ENCODE peak calls at places on chromosomes 7 and 10, in four cellular contexts. A is HepG2, W is GM12878, O is K562. P is an unnamed sample.
A peak's percentile ranks its signal among the peaks of the same experiment; 100 is the strongest.

GRCh38 chr7:100503350-100503735 is 19.6 kb downstream of the NYAP1 start:
- DNase-seq in A (peak; percentile 72), W (no peak), O (no peak), P (no peak)

GRCh38 chr7:30182186-30182585 is 47.4 kb downstream of the MTURN start:
- DNase-seq in A (no peak), W (no peak), O (no peak), P (no peak)

GRCh38 chr10:117509573-117509972 is 33.0 kb upstream of the EMX2 start:
- DNase-seq in A (no peak), W (no peak), O (no peak), P (no peak)

GRCh38 chr7:105306160-105306784 is 82.4 kb downstream of the SRPK2 start:
- DNase-seq in A (no peak), W (no peak), O (no peak), P (no peak)

GRCh38 chr10:103661198-103661950 is 167.9 kb downstream of the NEURL1 start:
- DNase-seq in A (peak; percentile 73), W (no peak), O (no peak), P (peak; percentile 82)

GRCh38 chr10:50991496-50992355 is 82.6 kb upstream of the PRKG1 start:
- DNase-seq in A (no peak), W (no peak), O (no peak), P (peak; percentile 24)

GRCh38 chr10:106577266-106577665 is 587.2 kb downstream of the SORCS1 start:
- DNase-seq in A (no peak), W (no peak), O (no peak), P (peak; percentile 18)

GRCh38 chr7:38273286-38273995 is at the start of gene TARP:
- DNase-seq in A (no peak), W (no peak), O (no peak), P (no peak)

GRCh38 chr10:17779761-17780160 is 27.8 kb downstream of the TMEM236 start:
- DNase-seq in A (no peak), W (no peak), O (no peak), P (no peak)

GRCh38 chr7:97373743-97374142 is 256.2 kb downstream of the SDHAF3 start:
- DNase-seq in A (no peak), W (no peak), O (no peak), P (no peak)

GRCh38 chr10:88065384-88066049 is 202.1 kb downstream of the PTEN start:
- DNase-seq in A (no peak), W (no peak), O (no peak), P (no peak)

GRCh38 chr7:22660732-22661131 is 66.3 kb upstream of the IL6 start:
- DNase-seq in A (peak; percentile 4), W (no peak), O (peak; percentile 63), P (peak; percentile 35)

GRCh38 chr7:6158424-6159096 is 113.9 kb downstream of the CYTH3 start:
- DNase-seq in A (no peak), W (no peak), O (no peak), P (no peak)

GRCh38 chr7:130893441-130893894 is 159.5 kb upstream of the KLF14 start:
- DNase-seq in A (peak; percentile 27), W (no peak), O (no peak), P (no peak)

GRCh38 chr10:5622586-5622985 is 43.8 kb downstream of the ASB13 start:
- DNase-seq in A (no peak), W (no peak), O (no peak), P (no peak)

GRCh38 chr10:24208661-24209420 is at the start of gene KIAA1217:
- DNase-seq in A (peak; percentile 76), W (no peak), O (no peak), P (peak; percentile 35)

GRCh38 chr7:116952640-116953371 is 495 bp upstream of the ST7 start:
- DNase-seq in A (peak; percentile 62), W (no peak), O (peak; percentile 84), P (peak; percentile 46)

GRCh38 chr7:38222481-38223096 is 44.5 kb downstream of the STARD3NL start:
- DNase-seq in A (peak; percentile 51), W (peak; percentile 34), O (peak; percentile 73), P (peak; percentile 47)

GRCh38 chr10:96984512-96985225 is 152.6 kb downstream of the LCOR start:
- DNase-seq in A (no peak), W (no peak), O (no peak), P (no peak)

GRCh38 chr7:129438839-129439640 is 4.8 kb downstream of the STRIP2 start:
- DNase-seq in A (peak; percentile 6), W (no peak), O (peak; percentile 96), P (no peak)

GRCh38 chr7:120259382-120259781 is 13.6 kb upstream of the KCND2 start:
- DNase-seq in A (no peak), W (no peak), O (no peak), P (no peak)

GRCh38 chr10:55183993-55184392 is 383.0 kb upstream of the PCDH15 start:
- DNase-seq in A (no peak), W (no peak), O (no peak), P (no peak)

GRCh38 chr7:46932656-46933424 is 649.1 kb downstream of the TNS3 start:
- DNase-seq in A (no peak), W (no peak), O (no peak), P (no peak)

GRCh38 chr10:77636286-77636966 is 1.2 kb downstream of the KCNMA1 start:
- DNase-seq in A (no peak), W (no peak), O (no peak), P (no peak)

GRCh38 chr10:63137306-63137705 is 4.2 kb downstream of the NRBF2 start:
- DNase-seq in A (peak; percentile 66), W (no peak), O (no peak), P (no peak)

GRCh38 chr7:47154781-47155180 is 427.1 kb downstream of the TNS3 start:
- DNase-seq in A (no peak), W (no peak), O (no peak), P (no peak)

GRCh38 chr7:16801111-16801542 is 3.7 kb downstream of the AGR2 start:
- DNase-seq in A (peak; percentile 27), W (no peak), O (peak; percentile 66), P (peak; percentile 45)

GRCh38 chr10:62853710-62854109 is 37.5 kb upstream of the EGR2 start:
- DNase-seq in A (no peak), W (no peak), O (no peak), P (no peak)

GRCh38 chr7:143210541-143210940 is 11.3 kb upstream of the TAS2R40 start:
- DNase-seq in A (no peak), W (no peak), O (no peak), P (no peak)
- TF ChIP-seq FOXK2 in A (no peak), W (no peak), O (no peak), P (no peak)

GRCh38 chr7:8217200-8218068 is 44.5 kb downstream of the ICA1 start:
- DNase-seq in A (peak; percentile 51), W (peak; percentile 43), O (peak; percentile 74), P (peak; percentile 35)
- TF ChIP-seq FOXK2 in A (no peak), W (no peak), O (peak; percentile 34), P (no peak)

DNA sequence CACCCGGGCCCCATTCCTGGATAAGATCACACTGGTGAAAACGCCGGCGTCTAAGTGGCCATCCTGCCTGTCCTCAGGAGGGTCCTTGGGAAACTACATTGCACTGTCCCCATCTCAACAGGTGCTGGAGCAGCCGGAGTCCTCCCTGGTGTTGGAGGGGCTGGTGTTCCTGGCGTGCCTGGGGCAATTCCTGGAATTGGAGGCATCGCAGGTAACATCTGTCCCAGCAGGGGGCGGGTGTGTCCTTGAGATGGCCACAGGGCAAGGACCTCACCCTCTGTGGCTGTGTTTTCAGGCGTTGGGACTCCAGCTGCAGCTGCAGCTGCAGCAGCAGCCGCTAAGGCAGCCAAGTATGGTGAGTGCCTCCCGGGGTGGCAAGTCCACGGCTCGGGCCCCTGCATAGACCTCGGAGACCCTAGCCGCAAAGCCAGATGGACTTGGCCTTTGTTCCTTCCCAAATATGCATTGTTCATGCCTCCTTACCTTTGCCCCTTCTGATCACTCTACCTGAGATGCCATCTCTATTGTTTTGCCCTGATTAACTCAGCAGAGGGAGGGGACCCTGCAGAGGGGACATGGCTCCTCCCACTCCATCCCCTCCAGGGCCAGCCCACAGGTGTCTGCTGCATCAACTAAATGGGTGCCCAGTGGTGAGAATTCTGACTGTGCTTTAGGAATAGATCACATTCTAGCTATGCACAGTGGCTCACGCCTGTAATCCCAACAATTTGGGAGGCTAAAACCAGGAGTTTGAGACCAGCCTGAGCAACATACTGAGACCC is 23.8 kb downstream of the ELN start:
- DNase-seq in A (peak; percentile 56), W (no peak), O (peak; percentile 80), P (no peak)
- TF ChIP-seq FOXK2 in A (no peak), W (no peak), O (no peak), P (no peak)

DNA sequence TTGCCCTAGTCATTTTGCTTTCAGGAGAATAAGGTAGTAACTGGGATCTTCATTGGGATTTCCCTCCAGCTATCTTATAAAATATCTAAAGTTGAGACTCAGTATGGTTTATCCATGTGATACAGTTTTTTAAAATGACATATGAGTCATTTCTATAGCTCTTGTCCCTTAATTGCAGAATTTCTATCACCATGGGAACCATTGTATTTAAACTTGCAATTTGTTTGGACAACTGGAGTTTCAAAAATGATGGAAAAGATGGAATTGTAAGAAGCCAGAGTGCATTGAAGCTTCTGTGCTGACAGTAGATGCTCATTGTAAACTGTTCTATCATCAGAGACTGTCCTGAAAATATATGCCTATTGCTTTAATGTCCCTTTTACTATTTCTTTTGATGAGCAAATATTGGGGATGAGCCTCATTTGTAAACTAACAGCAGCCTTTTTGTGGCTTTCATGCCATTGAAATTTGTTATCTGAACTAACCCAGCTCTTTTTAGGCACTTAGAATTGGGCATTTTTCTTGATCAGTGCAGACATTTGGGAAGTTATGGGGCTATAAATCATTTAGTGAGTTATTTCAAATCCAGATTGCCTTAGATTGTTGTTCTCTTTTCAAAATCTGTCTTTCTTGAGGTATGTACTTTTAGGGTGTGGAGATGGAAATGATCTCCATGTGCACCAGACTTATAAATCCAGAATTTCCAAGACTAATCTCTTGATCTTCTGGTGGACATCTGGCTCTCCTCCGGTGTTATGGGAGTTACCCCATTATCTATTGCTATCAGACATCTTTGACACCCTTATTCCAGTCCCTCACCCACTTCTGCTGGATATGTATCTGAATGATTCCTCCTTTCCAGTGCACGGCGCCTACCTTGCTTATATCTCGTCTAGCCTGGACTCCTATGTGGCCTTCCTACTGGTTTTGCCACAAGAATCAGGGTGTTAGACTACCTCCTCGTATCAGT is 159.0 kb downstream of the SND1 start:
- DNase-seq in A (no peak), W (no peak), O (no peak), P (no peak)
- TF ChIP-seq FOXK2 in A (no peak), W (no peak), O (no peak), P (no peak)

GRCh38 chr7:19376591-19376990 is 231.4 kb upstream of the FERD3L start:
- DNase-seq in A (no peak), W (no peak), O (peak; percentile 4), P (no peak)
- TF ChIP-seq FOXK2 in A (no peak), W (no peak), O (no peak), P (no peak)

GRCh38 chr7:144408116-144408515 is 4.6 kb upstream of the NOBOX start:
- DNase-seq in A (no peak), W (no peak), O (no peak), P (no peak)
- TF ChIP-seq FOXK2 in A (no peak), W (no peak), O (no peak), P (no peak)

GRCh38 chr10:132506711-132507466 is 30.7 kb upstream of the INPP5A start:
- DNase-seq in A (no peak), W (no peak), O (no peak), P (no peak)
- TF ChIP-seq FOXK2 in A (no peak), W (no peak), O (no peak), P (no peak)

GRCh38 chr10:74179124-74179710 is 28.2 kb downstream of the ADK start:
- DNase-seq in A (no peak), W (no peak), O (peak; percentile 26), P (no peak)
- TF ChIP-seq FOXK2 in A (no peak), W (no peak), O (no peak), P (no peak)

P was measured in HEK293T.